ENCODE peak calls at places on chromosome 17, in four cellular contexts. P is transverse colon, M is GM23338, R is K562. D is an unnamed sample.

GRCh38 chr17:50264263-50265113 is 9.8 kb upstream of the TMEM92 start:
- DNase-seq in P (no peak), M (peak), R (peak), D (peak)

GRCh38 chr17:79272666-79273219 is 198.1 kb downstream of the ENGASE start:
- DNase-seq in P (no peak), M (no peak), R (no peak), D (no peak)

GRCh38 chr17:76251478-76252039 is 11.3 kb upstream of the RNF157 start:
- DNase-seq in P (no peak), M (no peak), R (no peak), D (no peak)

GRCh38 chr17:28724500-28725165 is 1.4 kb downstream of the TLCD1 start:
- DNase-seq in P (no peak), M (peak), R (no peak), D (no peak)

GRCh38 chr17:72381597-72382397 is 261.0 kb downstream of the SOX9 start:
- DNase-seq in P (no peak), M (peak), R (no peak), D (peak)

GRCh38 chr17:82772026-82772425 is 20.2 kb downstream of the TBCD start:
- DNase-seq in P (peak), M (no peak), R (no peak), D (no peak)

GRCh38 chr17:82237083-82237745 is 8.4 kb downstream of the SLC16A3 start:
- DNase-seq in P (no peak), M (peak), R (no peak), D (no peak)

GRCh38 chr17:2466936-2467335 is 44.8 kb downstream of the METTL16 start:
- DNase-seq in P (no peak), M (no peak), R (no peak), D (no peak)

GRCh38 chr17:4500188-4500565 is 1.5 kb downstream of the SPNS2 start:
- DNase-seq in P (no peak), M (no peak), R (no peak), D (no peak)
- TF ChIP-seq CTCF in P (no peak), M (peak), R (no peak), D (no peak)

DNA sequence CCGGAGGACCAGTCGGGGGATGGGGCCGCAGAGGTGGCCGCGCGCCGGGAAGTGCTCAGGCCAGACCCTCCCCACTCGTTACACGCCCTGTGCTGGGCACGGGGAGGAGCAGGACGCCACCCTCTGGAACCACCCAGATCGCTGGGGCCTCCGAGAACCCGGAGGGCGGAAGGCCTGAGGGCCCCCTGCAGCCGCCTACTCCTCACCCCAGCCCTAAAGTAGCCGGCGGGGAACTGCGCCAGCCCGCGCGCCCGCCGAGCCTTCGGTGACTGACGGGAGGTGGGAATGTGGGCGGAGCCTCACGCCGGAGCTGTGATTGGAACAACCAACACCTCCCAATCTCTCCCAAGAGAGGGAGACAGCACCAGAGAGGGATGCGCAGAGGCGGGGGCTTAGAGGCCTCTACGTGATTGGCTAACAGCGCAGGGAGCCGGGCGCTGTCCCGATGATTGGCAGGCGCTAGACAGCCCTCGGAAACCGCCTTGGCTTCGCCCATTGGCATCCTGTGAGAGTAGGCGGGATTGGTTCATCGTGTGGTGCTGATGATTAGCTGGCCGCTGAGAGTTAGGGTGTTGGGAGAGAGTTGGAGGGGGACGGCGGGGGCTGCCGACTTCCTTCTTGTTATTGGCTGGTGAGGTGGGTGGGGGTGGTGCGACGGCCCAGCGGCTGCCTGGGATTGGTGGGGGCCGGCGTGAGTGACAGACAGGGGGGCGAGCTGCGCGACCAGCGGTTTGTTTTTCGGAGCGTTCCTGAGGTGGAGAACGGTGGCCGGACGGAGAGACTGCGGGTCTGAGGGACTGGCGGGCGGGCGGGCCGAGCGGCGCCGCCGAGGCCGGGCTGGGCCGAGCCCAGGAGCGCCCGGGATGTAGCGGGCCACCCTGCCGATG is at the start of gene MAP3K3:
- DNase-seq in P (peak), M (peak), R (peak), D (peak)
- TF ChIP-seq CTCF in P (no peak), M (no peak), R (peak), D (no peak)

GRCh38 chr17:37219876-37220608 is 155.7 kb upstream of the C17orf78 start:
- DNase-seq in P (no peak), M (peak), R (no peak), D (no peak)

GRCh38 chr17:37221865-37222264 is 153.9 kb upstream of the C17orf78 start:
- DNase-seq in P (no peak), M (no peak), R (no peak), D (no peak)

GRCh38 chr17:37225458-37225857 is 150.3 kb upstream of the C17orf78 start:
- DNase-seq in P (no peak), M (peak), R (no peak), D (no peak)

GRCh38 chr17:37218849-37219248 is 156.9 kb upstream of the C17orf78 start:
- DNase-seq in P (no peak), M (no peak), R (no peak), D (no peak)

DNA sequence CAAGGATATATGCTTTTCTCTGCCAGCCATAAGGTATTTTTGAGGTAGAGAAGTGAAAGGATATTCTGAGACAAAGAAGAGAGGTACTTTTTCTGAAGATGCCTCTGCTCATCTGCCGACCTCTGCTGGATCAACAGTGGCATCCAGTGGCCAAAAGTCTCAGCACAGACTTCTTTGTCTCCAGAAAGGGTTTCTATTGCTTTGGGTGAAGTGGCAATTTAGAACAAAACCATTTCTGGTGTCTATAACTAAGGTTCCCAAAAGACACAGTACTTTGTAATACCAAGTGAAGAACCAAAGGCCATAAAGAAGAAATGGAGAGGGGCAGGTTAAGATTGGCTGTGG is 155.2 kb upstream of the C17orf78 start:
- DNase-seq in P (peak), M (peak), R (no peak), D (peak)
- TF ChIP-seq CTCF in P (no peak), M (peak), R (peak), D (peak)

GRCh38 chr17:45719335-45720071 is 64.6 kb upstream of the CRHR1 start:
- DNase-seq in P (no peak), M (peak), R (peak), D (no peak)

GRCh38 chr17:45720386-45720785 is 63.7 kb upstream of the CRHR1 start:
- DNase-seq in P (no peak), M (no peak), R (no peak), D (no peak)

GRCh38 chr17:45718791-45719190 is 65.3 kb upstream of the CRHR1 start:
- DNase-seq in P (no peak), M (no peak), R (no peak), D (no peak)

DNA sequence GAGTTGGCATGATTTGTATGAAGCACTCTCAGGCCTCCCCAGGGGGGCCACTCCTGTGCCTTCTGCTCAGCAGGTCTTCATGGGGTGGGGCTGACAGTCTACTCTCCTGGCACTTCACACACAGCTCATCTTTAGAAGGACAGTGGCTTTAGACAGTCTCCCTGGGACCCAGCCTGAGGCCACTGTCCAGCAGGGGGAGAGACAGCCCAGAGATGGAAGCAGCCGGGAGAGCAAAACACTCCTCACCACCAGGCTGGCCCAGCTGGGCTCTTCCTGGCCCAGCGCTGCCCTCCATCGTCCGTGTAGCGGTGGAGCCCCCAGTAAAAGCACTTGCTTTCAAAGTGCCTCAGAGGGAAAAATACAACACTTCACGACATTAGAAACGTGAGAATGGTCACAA is 62.0 kb upstream of the CRHR1 start:
- DNase-seq in P (no peak), M (peak), R (peak), D (peak)
- TF ChIP-seq CTCF in P (no peak), M (peak), R (peak), D (peak)

D was measured in nephron progenitor cell.